ENCODE peak calls at places on chromosomes 13 and 19, in seven cellular contexts. J is OCI-LY7, R is aorta, E is A549, Y is breast epithelium, F is heart left ventricle, W is left lung. T is an unnamed sample.

GRCh38 chr13:104204177-104204576 is 1138.0 kb upstream of the SLC10A2 start:
- DNase-seq in R (no peak), J (no peak), F (no peak), E (no peak), W (no peak), Y (no peak), T (no peak)

GRCh38 chr13:33367931-33368330 is 82.4 kb upstream of the STARD13 start:
- DNase-seq in W (no peak), F (no peak), Y (no peak), R (no peak), J (no peak), E (no peak), T (no peak)

GRCh38 chr13:44648392-44649117 is 72.4 kb upstream of the TSC22D1 start:
- DNase-seq in F (no peak), W (no peak), E (peak; percentile 6), R (no peak), J (no peak), Y (no peak), T (no peak)

GRCh38 chr19:12695997-12696365 is 450 bp downstream of the FBXW9 start:
- DNase-seq in F (no peak), J (peak; percentile 18), Y (no peak), R (no peak), W (no peak), E (peak; percentile 10), T (no peak)

GRCh38 chr13:73451120-73452029 is 392.6 kb downstream of the KLF5 start:
- DNase-seq in W (no peak), E (no peak), J (no peak), F (no peak), R (no peak), Y (no peak), T (no peak)

GRCh38 chr13:92806215-92806614 is 420.4 kb upstream of the GPC6 start:
- DNase-seq in F (no peak), W (no peak), E (no peak), R (no peak), Y (no peak), J (peak; percentile 0), T (peak; percentile 67)

GRCh38 chr13:23842406-23842805 is 46.8 kb downstream of the MIPEP start:
- DNase-seq in R (no peak), J (no peak), E (no peak), F (no peak), Y (no peak), W (no peak), T (no peak)

GRCh38 chr13:51235756-51236564 is 13.8 kb downstream of the FAM124A start:
- DNase-seq in J (peak; percentile 82), Y (no peak), F (no peak), R (no peak), E (no peak), W (no peak), T (peak; percentile 49)

GRCh38 chr19:16106121-16106520 is 5.6 kb upstream of the RAB8A start:
- DNase-seq in Y (no peak), J (peak; percentile 28), W (no peak), E (no peak), F (no peak), R (no peak), T (peak; percentile 36)

GRCh38 chr19:17078038-17078919 is 2.7 kb downstream of the MYO9B start:
- DNase-seq in R (no peak), F (no peak), W (peak; percentile 63), J (no peak), E (no peak), Y (no peak), T (no peak)

GRCh38 chr13:113539822-113540221 is 44.7 kb upstream of the TFDP1 start:
- DNase-seq in Y (peak; percentile 22), F (no peak), R (peak; percentile 48), E (no peak), J (no peak), W (peak; percentile 2), T (no peak)

GRCh38 chr13:97506511-97506910 is 72.5 kb downstream of the RAP2A start:
- DNase-seq in F (no peak), W (no peak), Y (no peak), R (no peak), J (no peak), E (no peak), T (no peak)

GRCh38 chr13:37599509-37599908 is 941 bp upstream of the POSTN start:
- DNase-seq in R (no peak), W (no peak), Y (no peak), J (no peak), F (no peak), E (no peak), T (no peak)

GRCh38 chr19:51784922-51785690 is 9.9 kb upstream of the FPR3 start:
- DNase-seq in J (peak; percentile 17), W (peak; percentile 79), R (no peak), F (peak; percentile 69), Y (no peak), E (no peak), T (no peak)

GRCh38 chr19:32652893-32653625 is 21.9 kb downstream of the ANKRD27 start:
- DNase-seq in F (peak; percentile 87), J (no peak), R (peak; percentile 82), E (no peak), W (peak; percentile 60), Y (peak; percentile 70), T (no peak)

GRCh38 chr13:113009743-113010509 is 40.9 kb downstream of the MCF2L start:
- DNase-seq in J (no peak), R (no peak), E (no peak), Y (no peak), F (no peak), W (no peak), T (no peak)

GRCh38 chr19:45955905-45956608 is 17.6 kb downstream of the NOVA2 start:
- DNase-seq in R (peak; percentile 52), J (no peak), E (no peak), W (no peak), F (peak; percentile 76), Y (no peak), T (peak; percentile 95)

GRCh38 chr19:29467824-29468401 is 57.9 kb upstream of the VSTM2B start:
- DNase-seq in Y (no peak), F (no peak), E (peak; percentile 36), J (peak; percentile 25), R (no peak), W (no peak), T (no peak)

GRCh38 chr13:48501705-48502104 is 31.2 kb downstream of the RCBTB2 start:
- DNase-seq in R (no peak), E (no peak), Y (no peak), F (no peak), J (peak; percentile 17), W (no peak), T (no peak)

GRCh38 chr13:94433055-94433947 is 46.2 kb downstream of the DCT start:
- DNase-seq in F (no peak), W (no peak), J (no peak), Y (no peak), E (no peak), R (no peak), T (no peak)

GRCh38 chr13:20221772-20222171 is 10.3 kb downstream of the GJB6 start:
- DNase-seq in J (no peak), F (no peak), E (no peak), W (peak; percentile 68), Y (no peak), R (no peak), T (no peak)

GRCh38 chr19:23832717-23833327 is 74.1 kb upstream of the ZNF681 start:
- DNase-seq in Y (no peak), W (no peak), R (no peak), F (no peak), J (no peak), E (no peak), T (no peak)

GRCh38 chr13:81488021-81488420 is 1147.1 kb upstream of the SPRY2 start:
- DNase-seq in Y (no peak), E (no peak), J (no peak), R (no peak), F (no peak), W (no peak), T (no peak)

DNA sequence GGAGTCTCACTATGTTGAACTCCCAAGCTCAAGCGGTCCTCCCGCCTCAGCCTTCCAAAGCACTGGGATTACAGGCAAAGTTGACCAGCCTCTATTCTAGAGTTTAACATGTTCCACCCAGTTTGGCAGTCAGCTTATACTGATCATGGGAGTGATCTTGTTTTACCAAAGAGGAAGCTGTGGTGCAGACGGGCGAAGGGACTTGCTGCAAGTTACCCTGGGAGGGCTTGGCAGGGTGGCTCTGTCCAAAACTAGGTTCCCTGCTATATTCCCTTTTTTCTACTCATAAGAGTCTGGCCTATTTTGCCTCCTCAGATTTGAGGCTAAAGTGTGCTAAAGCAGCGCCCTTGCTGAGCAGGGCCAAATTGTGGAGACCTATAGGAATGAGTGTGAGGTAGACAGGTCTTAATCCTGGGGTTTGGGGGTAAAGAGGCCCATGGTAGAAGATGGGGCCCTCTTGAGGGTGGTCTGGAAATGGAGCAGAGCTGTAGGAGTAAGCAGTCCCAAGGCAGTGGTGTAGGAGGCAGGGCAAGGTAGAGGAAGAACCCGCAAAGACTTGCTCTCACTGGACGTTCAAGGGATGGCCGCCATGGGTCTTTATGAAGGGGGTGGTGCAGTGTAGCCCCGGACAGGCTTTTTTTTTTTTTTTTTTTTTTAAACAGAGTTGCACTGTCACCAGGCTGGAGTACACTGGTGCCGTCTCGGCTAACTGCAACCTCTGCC is 3.3 kb downstream of the RPS19 start:
- DNase-seq in F (no peak), E (no peak), J (no peak), R (no peak), W (no peak), Y (no peak), T (no peak)
- H3K4me1 ChIP-seq in F (peaks cover 17% of the 10 kb centered on the region), E (peaks cover 74% of the 10 kb centered on the region), J (peaks cover 80% of the 10 kb centered on the region), R (no peaks in the 10 kb centered on the region), W (peaks cover 82% of the 10 kb centered on the region), Y (peaks cover 34% of the 10 kb centered on the region), T (peaks cover 14% of the 10 kb centered on the region)

GRCh38 chr13:40662866-40663265 is 3.6 kb downstream of the FOXO1 start:
- DNase-seq in E (no peak), J (no peak), Y (no peak), W (no peak), R (no peak), F (no peak), T (no peak)
- H3K4me3 ChIP-seq in E (no peak overlapping the region), J (peak overlapping the region; percentile 91), Y (peak overlapping the region; percentile 99), W (no peak overlapping the region), R (no peak overlapping the region), F (no peak overlapping the region), T (no peak overlapping the region)

DNA sequence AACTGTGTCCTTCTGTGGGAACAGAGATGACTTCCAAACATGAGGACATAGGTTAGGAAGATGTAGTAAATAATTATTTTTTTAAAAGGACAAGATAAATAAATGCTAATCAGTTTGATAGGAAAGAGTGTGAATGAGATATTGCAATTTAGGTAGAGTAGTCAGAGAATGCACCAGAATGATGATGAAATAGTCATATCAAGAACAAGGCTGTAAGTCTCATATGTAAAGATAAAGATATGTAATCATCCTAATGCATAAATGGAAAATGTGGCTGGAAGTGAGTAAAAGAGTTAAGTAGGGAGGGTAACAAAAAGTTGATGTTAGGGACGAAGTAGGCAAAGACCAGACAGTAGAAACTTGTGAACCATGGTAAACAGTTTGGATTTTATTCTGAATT is 1041.7 kb upstream of the MIR17HG start:
- DNase-seq in J (no peak), F (no peak), Y (no peak), E (no peak), R (no peak), W (no peak), T (no peak)
- H3K27ac ChIP-seq in J (no peak overlapping the region), F (no peak overlapping the region), Y (no peak overlapping the region), E (no peak overlapping the region), R (no peak overlapping the region), W (no peak overlapping the region), T (no peak overlapping the region)

DNA sequence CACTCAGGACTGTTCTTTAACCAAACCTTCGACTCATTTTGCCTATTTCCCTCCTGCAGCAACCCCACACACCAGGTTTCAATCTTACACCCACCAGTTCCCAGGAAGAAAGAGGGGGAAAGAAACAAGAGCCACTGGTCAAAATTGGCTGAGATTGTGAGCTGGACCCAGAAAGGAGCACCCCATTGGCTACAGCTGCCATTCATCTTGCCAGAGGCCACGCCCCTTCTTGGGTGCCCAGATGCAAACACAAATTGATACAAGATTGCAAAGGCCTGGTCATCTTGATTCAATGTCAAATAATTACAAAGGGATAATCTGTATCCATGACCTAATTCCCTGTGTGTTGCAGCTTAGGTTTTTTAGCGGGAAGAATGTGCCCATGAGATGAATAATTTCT is 258.4 kb downstream of the LIG4 start:
- DNase-seq in F (no peak), Y (no peak), J (no peak), E (no peak), W (no peak), R (no peak), T (no peak)
- H3K4me1 ChIP-seq in F (no peaks in the 10 kb centered on the region), Y (no peaks in the 10 kb centered on the region), J (no peaks in the 10 kb centered on the region), E (no peaks in the 10 kb centered on the region), W (no peaks in the 10 kb centered on the region), R (no peaks in the 10 kb centered on the region), T (no peaks in the 10 kb centered on the region)